ENCODE peak calls at places on chromosomes 11 and 22, in four cellular contexts. G, C, T and A are unnamed samples.

GRCh38 chr22:46040471-46041465 is 63.8 kb upstream of the WNT7B start:
- DNase-seq in G (no peak), C (no peak), T (peak), A (no peak)

GRCh38 chr22:47064416-47064815 is 302.0 kb downstream of the TBC1D22A start:
- DNase-seq in G (no peak), C (no peak), T (no peak), A (no peak)

GRCh38 chr11:120378474-120378873 is 42.3 kb downstream of the ARHGEF12 start:
- DNase-seq in G (no peak), C (no peak), T (no peak), A (no peak)

GRCh38 chr22:38298312-38299000 is 18.8 kb downstream of the CSNK1E start:
- DNase-seq in G (no peak), C (no peak), T (no peak), A (peak)

GRCh38 chr11:75853971-75854370 is 39.0 kb downstream of the UVRAG start:
- DNase-seq in G (no peak), C (no peak), T (no peak), A (no peak)

GRCh38 chr11:130457909-130458729 is 9.7 kb downstream of the ADAMTS15 start:
- DNase-seq in G (peak), C (no peak), T (no peak), A (no peak)

GRCh38 chr22:23700706-23701105 is 9.9 kb downstream of the RGL4 start:
- DNase-seq in G (no peak), C (no peak), T (no peak), A (no peak)

GRCh38 chr22:24768537-24769374 is 5.8 kb downstream of the PIWIL3 start:
- DNase-seq in G (peak), C (no peak), T (peak), A (no peak)

GRCh38 chr11:77154381-77155081 is 26.5 kb downstream of the MYO7A start:
- DNase-seq in G (peak), C (no peak), T (no peak), A (no peak)

GRCh38 chr22:19515654-19516377 is 8.4 kb downstream of the CLDN5 start:
- DNase-seq in G (no peak), C (no peak), T (no peak), A (no peak)

GRCh38 chr22:20009018-20009482 is 7.6 kb downstream of the ARVCF start:
- DNase-seq in G (no peak), C (no peak), T (no peak), A (no peak)

GRCh38 chr11:123588117-123588815 is 66.2 kb downstream of the SCN3B start:
- DNase-seq in G (no peak), C (no peak), T (no peak), A (no peak)

GRCh38 chr11:58580311-58580710 is 1.4 kb downstream of the ZFP91 start:
- DNase-seq in G (no peak), C (no peak), T (no peak), A (no peak)

GRCh38 chr22:20013382-20013871 is 3.2 kb downstream of the ARVCF start:
- DNase-seq in G (no peak), C (no peak), T (peak), A (no peak)

GRCh38 chr11:112903310-112903709 is 57.9 kb upstream of the NCAM1 start:
- DNase-seq in G (peak), C (no peak), T (no peak), A (no peak)

GRCh38 chr11:66443602-66444001 is 5.0 kb upstream of the MRPL11 start:
- DNase-seq in G (no peak), C (no peak), T (no peak), A (no peak)

GRCh38 chr22:49201046-49201970 is 626.4 kb downstream of the BRD1 start:
- DNase-seq in G (no peak), C (no peak), T (peak), A (no peak)

GRCh38 chr11:77387701-77388100 is 86.2 kb downstream of the PAK1 start:
- DNase-seq in G (no peak), C (no peak), T (no peak), A (no peak)

GRCh38 chr11:47248304-47248663 is 330 bp downstream of the ACP2 start:
- DNase-seq in G (no peak), C (no peak), T (no peak), A (no peak)

GRCh38 chr11:117814204-117814765 is 10.3 kb downstream of the FXYD2 start:
- DNase-seq in G (no peak), C (no peak), T (no peak), A (no peak)